ENCODE peak calls at places on chromosomes 3 and 15, in seven cellular contexts. One of them, this sample, is unnamed.

GRCh38 chr3:193418576-193419373 is 40.2 kb upstream of the ATP13A5 start:
- DNase-seq in K562: no peak
- DNase-seq in SK-N-SH: no peak
- DNase-seq in HCT116: no peak
- DNase-seq in GM12878: no peak
- DNase-seq in HepG2: peak
- DNase-seq in H1: no peak
- DNase-seq in this sample: no peak

GRCh38 chr3:5466059-5466458 is 278.6 kb downstream of the EDEM1 start:
- DNase-seq in K562: no peak
- DNase-seq in SK-N-SH: no peak
- DNase-seq in HCT116: no peak
- DNase-seq in GM12878: no peak
- DNase-seq in HepG2: no peak
- DNase-seq in H1: no peak
- DNase-seq in this sample: no peak

GRCh38 chr15:90221251-90221900 is 12.4 kb downstream of the CIB1 start:
- DNase-seq in K562: peak
- DNase-seq in SK-N-SH: peak
- DNase-seq in HCT116: no peak
- DNase-seq in GM12878: no peak
- DNase-seq in HepG2: peak
- DNase-seq in H1: peak
- DNase-seq in this sample: no peak

GRCh38 chr15:95972136-95972553 is 358.4 kb upstream of the NR2F2 start:
- DNase-seq in K562: peak
- DNase-seq in SK-N-SH: no peak
- DNase-seq in HCT116: no peak
- DNase-seq in GM12878: no peak
- DNase-seq in HepG2: no peak
- DNase-seq in H1: no peak
- DNase-seq in this sample: no peak

GRCh38 chr3:130700541-130700940 is 46.1 kb downstream of the PIK3R4 start:
- DNase-seq in K562: no peak
- DNase-seq in SK-N-SH: no peak
- DNase-seq in HCT116: no peak
- DNase-seq in GM12878: no peak
- DNase-seq in HepG2: no peak
- DNase-seq in H1: no peak
- DNase-seq in this sample: no peak

GRCh38 chr3:160883373-160883772 is 127.3 kb downstream of the PPM1L start:
- DNase-seq in K562: no peak
- DNase-seq in SK-N-SH: no peak
- DNase-seq in HCT116: no peak
- DNase-seq in GM12878: no peak
- DNase-seq in HepG2: no peak
- DNase-seq in H1: no peak
- DNase-seq in this sample: no peak

GRCh38 chr3:30319713-30320112 is 286.7 kb upstream of the TGFBR2 start:
- DNase-seq in K562: no peak
- DNase-seq in SK-N-SH: peak
- DNase-seq in HCT116: peak
- DNase-seq in GM12878: no peak
- DNase-seq in HepG2: peak
- DNase-seq in H1: peak
- DNase-seq in this sample: no peak

GRCh38 chr15:95259513-95259912 is 1028.2 kb downstream of the MCTP2 start:
- DNase-seq in K562: peak
- DNase-seq in SK-N-SH: peak
- DNase-seq in HCT116: peak
- DNase-seq in GM12878: peak
- DNase-seq in HepG2: peak
- DNase-seq in H1: peak
- DNase-seq in this sample: peak

GRCh38 chr3:124558898-124559649 is 171.2 kb upstream of the UMPS start:
- DNase-seq in K562: no peak
- DNase-seq in SK-N-SH: peak
- DNase-seq in HCT116: peak
- DNase-seq in GM12878: no peak
- DNase-seq in HepG2: no peak
- DNase-seq in H1: no peak
- DNase-seq in this sample: no peak
- H3K27ac ChIP-seq in K562: no peak
- H3K27ac ChIP-seq in SK-N-SH: peak
- H3K27ac ChIP-seq in HCT116: no peak
- H3K27ac ChIP-seq in GM12878: no peak
- H3K27ac ChIP-seq in HepG2: no peak
- H3K27ac ChIP-seq in H1: no peak
- H3K27ac ChIP-seq in this sample: no peak

DNA sequence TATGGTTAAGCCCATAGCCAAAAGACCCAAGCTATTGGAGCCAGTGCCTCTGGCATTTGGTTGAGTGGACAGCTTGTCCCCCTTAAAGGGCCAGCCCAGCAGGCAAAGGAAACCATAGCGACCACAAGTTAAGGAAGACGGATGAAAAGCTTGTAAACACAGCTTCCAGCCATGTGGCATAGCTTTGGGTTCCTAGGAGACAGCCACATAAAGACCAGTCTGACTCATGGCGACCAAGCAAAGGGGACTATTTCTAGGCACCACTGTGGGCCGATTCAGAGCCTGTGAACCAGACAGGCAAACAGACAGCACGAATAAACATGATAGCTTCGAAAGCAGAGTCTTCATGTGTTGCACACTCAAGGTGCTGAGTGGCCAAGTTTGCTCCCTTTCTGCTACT is 30.5 kb upstream of the SRGAP3 start:
- DNase-seq in K562: no peak
- DNase-seq in SK-N-SH: peak
- DNase-seq in HCT116: no peak
- DNase-seq in GM12878: no peak
- DNase-seq in HepG2: no peak
- DNase-seq in H1: no peak
- DNase-seq in this sample: no peak
- TF ChIP-seq SIN3A in K562: no peak
- TF ChIP-seq SIN3A in SK-N-SH: no peak
- TF ChIP-seq SIN3A in HCT116: no peak
- TF ChIP-seq SIN3A in GM12878: no peak
- TF ChIP-seq SIN3A in HepG2: no peak
- TF ChIP-seq SIN3A in H1: peak
- TF ChIP-seq SIN3A in this sample: no peak

DNA sequence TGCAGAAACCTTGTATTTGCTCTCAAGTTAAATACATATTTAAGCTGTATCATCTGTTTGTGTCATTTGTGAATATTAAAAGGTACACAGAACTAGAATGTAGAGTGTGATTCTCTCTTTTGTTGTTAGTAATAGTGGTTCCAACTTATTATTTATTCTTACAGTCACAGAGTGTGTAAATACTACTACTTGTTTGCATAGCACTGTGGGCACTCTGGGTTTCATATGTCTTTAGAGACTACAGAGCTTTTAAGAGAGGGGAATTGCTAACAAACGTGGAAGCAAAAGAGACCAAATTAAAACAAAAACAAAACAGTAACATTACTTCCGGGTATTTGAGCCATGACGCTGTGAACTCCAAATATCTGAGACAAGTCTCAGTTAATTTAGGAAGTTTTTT is 828.0 kb upstream of the DPPA4 start:
- DNase-seq in K562: no peak
- DNase-seq in SK-N-SH: no peak
- DNase-seq in HCT116: no peak
- DNase-seq in GM12878: no peak
- DNase-seq in HepG2: no peak
- DNase-seq in H1: no peak
- DNase-seq in this sample: no peak
- H3K27ac ChIP-seq in K562: no peak
- H3K27ac ChIP-seq in SK-N-SH: no peak
- H3K27ac ChIP-seq in HCT116: no peak
- H3K27ac ChIP-seq in GM12878: no peak
- H3K27ac ChIP-seq in HepG2: no peak
- H3K27ac ChIP-seq in H1: no peak
- H3K27ac ChIP-seq in this sample: no peak

GRCh38 chr3:37216597-37217097 is 42.3 kb upstream of the LRRFIP2 start:
- DNase-seq in K562: no peak
- DNase-seq in SK-N-SH: no peak
- DNase-seq in HCT116: no peak
- DNase-seq in GM12878: no peak
- DNase-seq in HepG2: no peak
- DNase-seq in H1: no peak
- DNase-seq in this sample: no peak

GRCh38 chr3:37217098-37217849 is 42.9 kb upstream of the LRRFIP2 start:
- DNase-seq in K562: no peak
- DNase-seq in SK-N-SH: no peak
- DNase-seq in HCT116: no peak
- DNase-seq in GM12878: no peak
- DNase-seq in HepG2: peak
- DNase-seq in H1: no peak
- DNase-seq in this sample: no peak

GRCh38 chr3:37221407-37221806 is 47.0 kb upstream of the LRRFIP2 start:
- DNase-seq in K562: no peak
- DNase-seq in SK-N-SH: no peak
- DNase-seq in HCT116: peak
- DNase-seq in GM12878: no peak
- DNase-seq in HepG2: peak
- DNase-seq in H1: no peak
- DNase-seq in this sample: no peak

GRCh38 chr3:37214076-37214475 is 39.7 kb upstream of the LRRFIP2 start:
- DNase-seq in K562: no peak
- DNase-seq in SK-N-SH: no peak
- DNase-seq in HCT116: no peak
- DNase-seq in GM12878: no peak
- DNase-seq in HepG2: no peak
- DNase-seq in H1: no peak
- DNase-seq in this sample: no peak

GRCh38 chr3:37218206-37218605 is 43.8 kb upstream of the LRRFIP2 start:
- DNase-seq in K562: no peak
- DNase-seq in SK-N-SH: no peak
- DNase-seq in HCT116: no peak
- DNase-seq in GM12878: no peak
- DNase-seq in HepG2: no peak
- DNase-seq in H1: no peak
- DNase-seq in this sample: no peak
- TF ChIP-seq SIN3A in K562: no peak
- TF ChIP-seq SIN3A in SK-N-SH: no peak
- TF ChIP-seq SIN3A in HCT116: no peak
- TF ChIP-seq SIN3A in GM12878: no peak
- TF ChIP-seq SIN3A in HepG2: no peak
- TF ChIP-seq SIN3A in H1: no peak
- TF ChIP-seq SIN3A in this sample: no peak

GRCh38 chr3:51709675-51710074 is 2.8 kb downstream of the GRM2 start:
- DNase-seq in K562: no peak
- DNase-seq in SK-N-SH: no peak
- DNase-seq in HCT116: no peak
- DNase-seq in GM12878: no peak
- DNase-seq in HepG2: no peak
- DNase-seq in H1: no peak
- DNase-seq in this sample: no peak
- H3K27ac ChIP-seq in K562: no peak
- H3K27ac ChIP-seq in SK-N-SH: no peak
- H3K27ac ChIP-seq in HCT116: no peak
- H3K27ac ChIP-seq in GM12878: no peak
- H3K27ac ChIP-seq in HepG2: no peak
- H3K27ac ChIP-seq in H1: no peak
- H3K27ac ChIP-seq in this sample: no peak

DNA sequence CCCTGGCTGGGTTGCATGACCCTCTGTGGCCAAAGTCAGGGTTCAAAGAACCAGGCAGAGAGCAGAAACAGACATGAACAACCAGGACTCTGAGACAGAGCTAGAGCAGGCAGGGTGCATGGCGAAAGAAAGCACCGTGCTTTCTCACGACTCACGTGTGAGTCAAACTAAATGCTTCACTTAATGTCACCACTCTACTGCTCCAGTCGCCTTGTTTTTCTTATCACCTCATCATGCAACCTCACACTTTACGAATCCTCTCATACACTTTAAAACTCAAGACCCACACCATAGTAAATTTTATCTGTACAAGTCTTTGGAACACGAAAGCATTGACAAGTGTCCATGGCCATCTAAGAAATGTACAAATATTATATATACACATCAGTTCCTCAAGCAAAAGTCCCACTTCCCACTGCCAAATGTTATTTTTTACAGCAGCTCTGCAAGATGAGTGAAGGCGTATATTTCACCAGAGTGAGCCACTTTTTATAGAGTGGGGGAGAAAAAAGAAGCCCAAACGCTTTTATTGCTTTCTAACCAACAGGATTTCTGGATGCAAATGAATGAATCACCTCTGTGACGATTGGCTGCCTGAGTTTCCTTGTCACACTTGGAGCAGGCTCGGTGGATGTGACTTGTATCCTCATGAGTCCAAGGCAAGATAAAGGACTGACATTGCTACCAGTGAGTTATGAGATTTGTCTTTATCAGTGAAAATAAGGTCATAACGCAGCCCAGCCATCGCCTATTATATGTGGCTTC is 16.0 kb upstream of the MEGF11 start:
- DNase-seq in K562: peak
- DNase-seq in SK-N-SH: no peak
- DNase-seq in HCT116: peak
- DNase-seq in GM12878: no peak
- DNase-seq in HepG2: no peak
- DNase-seq in H1: no peak
- DNase-seq in this sample: no peak
- TF ChIP-seq SIN3A in K562: no peak
- TF ChIP-seq SIN3A in SK-N-SH: no peak
- TF ChIP-seq SIN3A in HCT116: no peak
- TF ChIP-seq SIN3A in GM12878: no peak
- TF ChIP-seq SIN3A in HepG2: no peak
- TF ChIP-seq SIN3A in H1: no peak
- TF ChIP-seq SIN3A in this sample: no peak